ENCODE peak calls at places on chromosomes 2 and 18, in four cellular contexts. One of them, this sample, is unnamed.

GRCh38 chr18:58054041-58054733 is 10.2 kb downstream of the NEDD4L start:
- DNase-seq in K562: no peak
- DNase-seq in GM12878: no peak
- DNase-seq in HepG2: peak
- DNase-seq in this sample: no peak

GRCh38 chr2:12432985-12433640 is 283.6 kb upstream of the TRIB2 start:
- DNase-seq in GM12878: no peak
- DNase-seq in HepG2: no peak
- DNase-seq in K562: no peak
- DNase-seq in this sample: no peak

GRCh38 chr2:127859712-127860085 is 1.7 kb upstream of the POLR2D start:
- DNase-seq in K562: peak
- DNase-seq in GM12878: no peak
- DNase-seq in HepG2: peak
- DNase-seq in this sample: peak

GRCh38 chr2:29568135-29568534 is 353.3 kb downstream of the ALK start:
- DNase-seq in GM12878: no peak
- DNase-seq in HepG2: no peak
- DNase-seq in K562: no peak
- DNase-seq in this sample: no peak

GRCh38 chr18:57970356-57971095 is 73.5 kb upstream of the NEDD4L start:
- DNase-seq in K562: peak
- DNase-seq in GM12878: no peak
- DNase-seq in HepG2: peak
- DNase-seq in this sample: peak

GRCh38 chr2:60260646-60261296 is 292.7 kb downstream of the BCL11A start:
- DNase-seq in HepG2: no peak
- DNase-seq in GM12878: no peak
- DNase-seq in K562: no peak
- DNase-seq in this sample: no peak

GRCh38 chr2:60351321-60351720 is 202.1 kb downstream of the BCL11A start:
- DNase-seq in GM12878: no peak
- DNase-seq in K562: no peak
- DNase-seq in HepG2: no peak
- DNase-seq in this sample: no peak

GRCh38 chr2:17309741-17310339 is 208.4 kb downstream of the RAD51AP2 start:
- DNase-seq in GM12878: no peak
- DNase-seq in K562: peak
- DNase-seq in HepG2: peak
- DNase-seq in this sample: peak

GRCh38 chr2:205539603-205540002 is 142.7 kb upstream of the NRP2 start:
- DNase-seq in HepG2: peak
- DNase-seq in GM12878: no peak
- DNase-seq in K562: no peak
- DNase-seq in this sample: no peak
- TF ChIP-seq HDAC6 in HepG2: no peak
- TF ChIP-seq HDAC6 in GM12878: no peak
- TF ChIP-seq HDAC6 in K562: no peak
- TF ChIP-seq HDAC6 in this sample: no peak

DNA sequence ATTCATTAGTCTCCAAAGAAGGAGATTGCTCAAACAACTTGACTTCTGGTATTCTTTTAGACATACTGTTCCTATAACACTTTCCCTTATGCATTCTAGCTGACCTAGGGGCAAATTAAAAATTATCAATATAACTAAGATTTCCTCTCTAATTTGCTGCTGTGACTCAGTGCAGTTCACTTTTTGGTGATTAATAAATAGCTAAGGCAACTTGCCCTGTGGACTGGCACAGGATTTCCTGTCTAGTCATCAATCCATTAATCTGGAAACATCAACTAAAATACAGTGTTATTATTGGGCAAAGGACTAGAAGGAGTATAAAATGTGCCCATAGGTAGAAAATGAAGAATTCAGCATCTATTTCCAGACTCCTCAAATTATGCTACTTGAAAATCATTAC is 83.5 kb upstream of the SERPINE2 start:
- DNase-seq in GM12878: no peak
- DNase-seq in HepG2: no peak
- DNase-seq in K562: no peak
- DNase-seq in this sample: no peak
- TF ChIP-seq HDAC6 in GM12878: no peak
- TF ChIP-seq HDAC6 in HepG2: no peak
- TF ChIP-seq HDAC6 in K562: no peak
- TF ChIP-seq HDAC6 in this sample: no peak

DNA sequence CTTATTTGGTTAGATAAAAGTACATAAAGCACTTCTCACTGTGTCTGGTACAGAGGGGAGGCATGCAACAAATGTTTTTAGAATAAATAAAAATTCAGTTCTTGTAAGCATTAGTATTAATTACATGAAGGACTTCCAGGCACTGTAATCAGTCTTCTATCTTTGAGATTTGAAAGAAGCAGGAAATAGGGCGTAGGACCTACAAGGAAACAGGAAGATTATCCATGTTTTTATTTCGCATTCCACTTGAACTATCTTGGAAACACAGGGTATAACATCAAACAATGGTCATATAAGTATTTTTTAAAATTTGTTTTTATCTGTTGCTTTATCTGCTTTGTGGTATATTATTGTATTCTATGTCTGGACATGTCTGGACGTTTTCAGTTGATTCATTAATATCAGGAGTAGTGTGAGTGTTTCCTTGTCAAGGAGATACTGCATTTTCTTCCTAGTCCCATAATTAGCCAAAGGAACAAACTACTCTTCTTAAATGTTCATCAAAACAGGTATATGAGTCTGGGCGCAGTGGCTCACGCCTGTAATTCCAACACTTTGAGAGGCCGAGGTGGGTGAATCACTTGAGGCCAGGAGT is 32.5 kb downstream of the BMPR2 start:
- DNase-seq in K562: no peak
- DNase-seq in GM12878: no peak
- DNase-seq in HepG2: no peak
- DNase-seq in this sample: no peak
- TF ChIP-seq HDAC6 in K562: no peak
- TF ChIP-seq HDAC6 in GM12878: no peak
- TF ChIP-seq HDAC6 in HepG2: no peak
- TF ChIP-seq HDAC6 in this sample: no peak

GRCh38 chr18:44801796-44802195 is 121.1 kb downstream of the SETBP1 start:
- DNase-seq in GM12878: no peak
- DNase-seq in HepG2: no peak
- DNase-seq in K562: no peak
- DNase-seq in this sample: no peak

GRCh38 chr18:44805176-44805575 is 124.5 kb downstream of the SETBP1 start:
- DNase-seq in K562: no peak
- DNase-seq in GM12878: no peak
- DNase-seq in HepG2: no peak
- DNase-seq in this sample: no peak

GRCh38 chr18:44802508-44802907 is 121.8 kb downstream of the SETBP1 start:
- DNase-seq in HepG2: no peak
- DNase-seq in GM12878: no peak
- DNase-seq in K562: no peak
- DNase-seq in this sample: no peak

GRCh38 chr18:44804033-44804432 is 123.3 kb downstream of the SETBP1 start:
- DNase-seq in K562: no peak
- DNase-seq in HepG2: no peak
- DNase-seq in GM12878: no peak
- DNase-seq in this sample: no peak

DNA sequence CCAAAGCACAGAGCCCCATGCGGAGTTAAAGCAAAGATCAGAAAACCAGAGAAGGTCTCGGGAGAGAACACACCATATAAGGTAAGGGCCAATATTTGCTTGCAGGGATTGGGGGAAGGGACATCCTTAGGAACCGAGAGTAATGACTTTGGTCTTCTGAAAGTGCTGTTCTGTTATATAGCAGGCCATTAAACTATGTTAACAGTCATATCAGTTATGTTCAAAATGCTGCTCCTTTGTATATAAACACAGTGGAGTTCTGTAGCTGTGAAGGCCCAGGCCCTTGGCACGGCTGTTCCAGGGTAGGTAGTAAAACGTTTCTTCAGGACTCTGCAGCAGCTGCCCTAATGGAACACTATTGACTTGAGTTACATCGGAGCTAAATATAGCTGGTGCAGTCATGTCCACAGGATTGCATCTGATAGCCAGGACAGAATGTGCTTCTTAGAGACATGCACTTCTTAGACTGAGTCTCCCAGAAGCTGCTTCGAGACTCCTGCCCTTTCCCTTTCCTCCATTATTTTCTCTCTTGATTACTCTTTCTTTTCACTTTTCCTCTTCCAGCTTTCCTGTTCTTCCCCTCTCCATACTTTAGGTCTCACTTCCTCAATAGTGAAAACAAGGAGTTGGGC is 122.4 kb downstream of the SETBP1 start:
- DNase-seq in K562: no peak
- DNase-seq in GM12878: no peak
- DNase-seq in HepG2: peak
- DNase-seq in this sample: no peak
- TF ChIP-seq HDAC6 in K562: no peak
- TF ChIP-seq HDAC6 in GM12878: no peak
- TF ChIP-seq HDAC6 in HepG2: no peak
- TF ChIP-seq HDAC6 in this sample: no peak

GRCh38 chr2:203327582-203327917 is 644 bp upstream of the ABI2 start:
- DNase-seq in HepG2: no peak
- DNase-seq in K562: peak
- DNase-seq in GM12878: no peak
- DNase-seq in this sample: no peak
- TF ChIP-seq HDAC6 in HepG2: no peak
- TF ChIP-seq HDAC6 in K562: no peak
- TF ChIP-seq HDAC6 in GM12878: no peak
- TF ChIP-seq HDAC6 in this sample: no peak

DNA sequence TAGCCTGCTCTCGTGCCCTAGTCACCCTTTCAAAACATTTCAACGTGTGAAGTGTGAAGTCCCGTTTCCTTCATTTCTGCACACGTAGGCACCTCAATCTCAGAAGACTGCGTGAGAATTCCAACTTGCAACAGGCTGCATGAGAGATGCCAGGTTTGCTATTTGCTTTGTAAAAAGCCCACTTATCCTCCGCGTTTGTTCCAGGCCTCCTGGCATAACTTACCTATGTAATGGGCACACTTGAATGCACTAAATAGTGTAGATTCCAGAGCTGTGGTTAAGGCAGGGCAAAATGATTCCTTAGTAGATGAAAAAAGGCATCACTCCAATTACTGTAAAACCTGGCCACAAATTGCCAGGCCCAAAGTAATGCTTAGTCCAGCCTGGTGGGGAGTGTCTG is 179.6 kb downstream of the INO80D start:
- DNase-seq in K562: no peak
- DNase-seq in GM12878: no peak
- DNase-seq in HepG2: no peak
- DNase-seq in this sample: no peak
- TF ChIP-seq HDAC6 in K562: no peak
- TF ChIP-seq HDAC6 in GM12878: no peak
- TF ChIP-seq HDAC6 in HepG2: no peak
- TF ChIP-seq HDAC6 in this sample: no peak